ENCODE peak calls at places on chromosomes 16 and 17, in six cellular contexts. X, O, E, T, D and K are unnamed samples.

GRCh38 chr17:78057113-78057740 is 71.3 kb downstream of the TMC6 start:
- DNase-seq in X (no peak), D (no peak), O (no peak), E (no peak), T (no peak), K (no peak)

GRCh38 chr17:80621335-80622169 is 76.9 kb downstream of the RPTOR start:
- DNase-seq in O (no peak), E (no peak), T (no peak), D (no peak), X (no peak), K (no peak)

GRCh38 chr17:33260638-33261037 is 32.5 kb downstream of the ASIC2 start:
- DNase-seq in O (no peak), T (peak; percentile 68), D (no peak), X (no peak), E (no peak), K (no peak)

GRCh38 chr17:30333503-30334240 is at the start of gene TMIGD1:
- DNase-seq in D (no peak), X (no peak), O (no peak), T (no peak), E (no peak), K (no peak)

GRCh38 chr16:63592852-63593251 is 1529.0 kb downstream of the CDH11 start:
- DNase-seq in O (no peak), D (no peak), E (no peak), T (no peak), X (no peak), K (no peak)

GRCh38 chr16:49456763-49457162 is 83.2 kb downstream of the C16orf78 start:
- DNase-seq in D (no peak), E (no peak), O (no peak), T (no peak), X (no peak), K (no peak)

GRCh38 chr16:14499110-14499509 is 130.9 kb downstream of the PARN start:
- DNase-seq in D (no peak), T (no peak), E (no peak), X (no peak), O (no peak), K (no peak)

GRCh38 chr16:57756424-57757325 is 21.1 kb downstream of the KATNB1 start:
- DNase-seq in T (peak; percentile 49), X (no peak), O (no peak), D (no peak), E (no peak), K (no peak)

GRCh38 chr17:8871081-8871581 is 3.7 kb upstream of the PIK3R6 start:
- DNase-seq in O (no peak), D (no peak), E (no peak), T (no peak), X (no peak), K (no peak)

GRCh38 chr17:30363715-30364202 is 15.0 kb upstream of the CPD start:
- DNase-seq in T (peak; percentile 62), O (peak; percentile 95), X (peak; percentile 93), D (no peak), E (peak; percentile 89), K (peak; percentile 91)

GRCh38 chr16:48531011-48531962 is 78.7 kb downstream of the N4BP1 start:
- DNase-seq in T (peak; percentile 58), X (peak; percentile 73), O (no peak), E (peak; percentile 57), D (peak; percentile 74), K (peak; percentile 71)

GRCh38 chr16:83215417-83216001 is 588.7 kb downstream of the CDH13 start:
- DNase-seq in D (no peak), E (peak; percentile 61), X (peak; percentile 41), T (no peak), O (peak; percentile 44), K (no peak)

GRCh38 chr17:8354196-8354595 is 14.6 kb downstream of the ODF4 start:
- DNase-seq in O (no peak), T (no peak), E (no peak), D (no peak), X (no peak), K (no peak)

GRCh38 chr16:24508614-24509013 is 30.8 kb upstream of the RBBP6 start:
- DNase-seq in E (peak; percentile 78), X (peak; percentile 78), O (peak; percentile 79), D (no peak), T (no peak), K (peak; percentile 52)

GRCh38 chr16:23944381-23944780 is 108.6 kb downstream of the PRKCB start:
- DNase-seq in E (no peak), T (no peak), D (no peak), O (no peak), X (no peak), K (no peak)

GRCh38 chr17:75627094-75627493 is 6.1 kb upstream of the SMIM5 start:
- DNase-seq in D (no peak), T (no peak), E (no peak), O (no peak), X (no peak), K (no peak)

GRCh38 chr17:81396722-81397313 is 1.6 kb downstream of the BAHCC1 start:
- DNase-seq in E (peak; percentile 42), T (no peak), D (no peak), X (peak; percentile 38), O (no peak), K (no peak)

GRCh38 chr17:71502443-71502842 is 618.4 kb upstream of the SOX9 start:
- DNase-seq in T (no peak), O (no peak), X (no peak), E (no peak), D (no peak), K (no peak)

GRCh38 chr16:49620158-49620867 is 235.6 kb downstream of the ZNF423 start:
- DNase-seq in T (peak; percentile 67), E (peak; percentile 70), X (peak; percentile 74), D (peak; percentile 85), O (peak; percentile 53), K (peak; percentile 91)

GRCh38 chr16:57482845-57483545 is 3.3 kb downstream of the DOK4 start:
- DNase-seq in T (no peak), X (no peak), E (no peak), D (peak; percentile 59), O (no peak), K (no peak)

GRCh38 chr17:42918902-42919521 is 18.4 kb downstream of the G6PC1 start:
- DNase-seq in E (no peak), T (no peak), X (no peak), D (no peak), O (no peak), K (no peak)

GRCh38 chr17:73646409-73647305 is 2.4 kb upstream of the SDK2 start:
- DNase-seq in E (peak; percentile 40), X (peak; percentile 35), D (no peak), T (no peak), O (no peak), K (no peak)
- TF ChIP-seq CTCF in E (peak; percentile 50), X (peak; percentile 20), D (no peak), T (no peak), O (no peak), K (no peak)

DNA sequence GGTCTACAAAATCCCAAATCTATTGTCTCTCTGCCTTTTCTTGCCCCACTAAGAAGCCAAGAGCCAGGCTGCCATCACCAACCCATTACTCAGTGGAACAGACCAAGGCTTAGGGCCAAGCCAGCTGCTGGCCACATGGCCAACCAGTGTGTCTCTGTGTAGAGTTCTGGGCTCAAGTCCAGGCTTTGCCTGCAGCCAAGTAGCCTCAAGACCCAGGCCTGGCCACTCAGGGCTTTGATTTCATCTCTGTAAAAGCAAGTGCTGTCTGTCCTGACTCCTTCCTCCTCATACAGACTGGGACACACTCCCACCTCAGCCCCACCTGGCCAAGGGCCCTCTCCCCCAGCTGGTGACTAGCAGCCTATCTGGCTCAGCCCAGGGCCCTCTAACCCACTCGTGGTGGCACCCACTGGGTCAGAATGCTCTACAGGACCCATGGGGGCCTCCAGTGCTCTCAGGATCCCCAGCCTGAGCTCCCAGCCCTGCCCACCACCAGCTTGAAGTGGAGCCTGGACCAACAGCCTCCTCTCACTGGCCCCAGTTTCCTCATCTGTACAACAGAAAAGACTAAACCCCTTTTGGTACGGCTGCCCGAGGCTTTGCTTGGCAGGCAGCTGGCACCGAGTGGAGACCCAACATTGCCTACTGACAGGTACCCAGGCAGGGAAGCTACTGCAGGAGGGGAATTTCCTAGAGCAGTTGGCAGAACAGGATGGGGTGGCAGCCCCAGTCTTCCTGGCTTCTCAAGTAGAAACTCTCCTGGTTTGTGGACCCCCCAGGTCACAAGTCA is 14.4 kb downstream of the SREBF1 start:
- DNase-seq in X (peak; percentile 98), T (no peak), E (peak; percentile 92), O (peak; percentile 87), D (peak; percentile 87), K (peak; percentile 94)
- H3K4me3 ChIP-seq in X (peak overlapping the region; percentile 67), T (no peak overlapping the region), E (peak overlapping the region; percentile 55), O (no peak overlapping the region), D (peak overlapping the region; percentile 56), K (peak overlapping the region; percentile 54)

GRCh38 chr16:69311533-69312388 is 611 bp downstream of the VPS4A start:
- DNase-seq in O (no peak), E (peak; percentile 27), D (peak; percentile 75), X (no peak), T (peak; percentile 74), K (peak; percentile 57)
- TF ChIP-seq CTCF in O (peak; percentile 3), E (peak; percentile 28), D (no peak), X (peak; percentile 0), T (no peak), K (no peak)

DNA sequence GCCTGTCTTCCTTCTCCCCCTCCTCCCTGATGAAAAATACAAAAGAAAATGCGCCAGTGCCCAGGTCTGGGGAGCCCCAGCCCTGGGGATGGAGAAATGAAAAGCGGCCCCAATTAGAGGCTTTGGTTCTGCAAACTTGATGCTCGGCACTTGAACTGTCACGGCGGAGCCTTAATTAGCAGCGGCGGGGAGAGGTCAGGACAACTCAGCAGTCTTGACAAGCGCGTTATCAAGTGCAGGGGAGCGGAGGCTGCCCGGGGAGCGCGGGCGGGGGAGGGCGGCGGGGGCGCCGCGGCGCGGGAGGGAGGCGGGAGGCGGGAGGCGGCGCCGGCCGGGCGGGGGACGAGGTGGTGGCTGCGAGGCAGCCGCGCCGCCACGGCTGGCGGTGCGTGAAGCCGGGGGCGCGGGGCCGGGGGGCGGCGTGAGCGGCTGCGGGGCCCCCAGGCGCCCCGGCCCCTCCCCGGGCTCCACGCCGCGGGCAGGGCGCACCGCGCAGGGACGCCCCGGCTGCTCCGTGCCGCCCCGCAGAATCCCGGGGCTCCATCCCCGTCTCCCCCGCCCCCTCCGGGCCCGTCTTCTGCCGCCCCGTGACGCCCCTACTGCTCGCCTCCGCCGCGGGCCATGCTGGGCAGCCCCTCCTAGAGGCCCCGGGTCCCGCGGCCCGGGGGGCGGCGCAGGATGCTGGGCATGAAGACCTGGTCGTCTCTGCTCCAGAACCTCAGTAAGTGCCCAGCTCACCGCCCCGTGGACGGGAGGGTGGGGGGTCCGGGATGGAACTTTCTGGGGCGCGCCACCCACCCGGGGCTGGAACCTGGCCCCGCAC is 150.5 kb upstream of the GSE1 start:
- DNase-seq in D (no peak), X (no peak), E (no peak), O (no peak), T (no peak), K (peak; percentile 39)
- H3K4me3 ChIP-seq in D (peak overlapping the region; percentile 41), X (no peak overlapping the region), E (peak overlapping the region; percentile 30), O (no peak overlapping the region), T (no peak overlapping the region), K (peak overlapping the region; percentile 41)